ENCODE peak calls at places on chromosomes 5 and 9, in six cellular contexts. R is hypothalamus; G is body of pancreas; M is A172; N is smooth muscle cell of the brain vasculature; O is activated gamma-delta T cell treated with anti-CD3 and anti-CD28 coated beads, Interleukin-2, amount 50 U/mL, for 16 hours. A is an unnamed sample.

GRCh38 chr5:82447913-82448312 is 169.8 kb upstream of the RPS23 start:
- DNase-seq in R (no peak), G (no peak), M (no peak), N (no peak), O (no peak), A (no peak)

GRCh38 chr5:167644619-167645018 is 646.8 kb upstream of the WWC1 start:
- DNase-seq in R (no peak), G (no peak), M (no peak), N (no peak), O (no peak), A (no peak)

GRCh38 chr5:68134033-68134668 is 81.4 kb upstream of the PIK3R1 start:
- DNase-seq in R (no peak), G (no peak), M (no peak), N (no peak), O (no peak), A (peak; percentile 55)

GRCh38 chr9:121169094-121169601 is 32.5 kb downstream of the RAB14 start:
- DNase-seq in R (no peak), G (no peak), M (no peak), N (no peak), O (no peak), A (no peak)

GRCh38 chr9:123322771-123323481 is 33.1 kb upstream of the CRB2 start:
- DNase-seq in R (no peak), G (no peak), M (no peak), N (no peak), O (peak; percentile 30), A (no peak)

GRCh38 chr9:126773004-126773607 is 31.7 kb upstream of the ZBTB43 start:
- DNase-seq in R (no peak), G (no peak), M (no peak), N (no peak), O (no peak), A (no peak)

GRCh38 chr5:134001938-134002731 is 2.6 kb downstream of the VDAC1 start:
- DNase-seq in R (no peak), G (no peak), M (no peak), N (no peak), O (no peak), A (no peak)

GRCh38 chr5:38330207-38330606 is 71.8 kb downstream of the EGFLAM start:
- DNase-seq in R (no peak), G (no peak), M (peak; percentile 78), N (no peak), O (no peak), A (no peak)

GRCh38 chr5:84376346-84376745 is 8.3 kb downstream of the EDIL3 start:
- DNase-seq in R (no peak), G (no peak), M (no peak), N (no peak), O (no peak), A (no peak)

GRCh38 chr9:87502446-87503232 is 5.0 kb downstream of the DAPK1 start:
- DNase-seq in R (no peak), G (peak; percentile 88), M (no peak), N (no peak), O (no peak), A (no peak)

GRCh38 chr5:38639377-38640011 is 83.0 kb upstream of the LIFR start:
- DNase-seq in R (no peak), G (peak; percentile 76), M (no peak), N (no peak), O (no peak), A (no peak)

GRCh38 chr5:77305222-77305846 is 94.9 kb downstream of the PDE8B start:
- DNase-seq in R (no peak), G (no peak), M (no peak), N (no peak), O (no peak), A (no peak)

GRCh38 chr9:27292646-27293045 is 4.3 kb downstream of the EQTN start:
- DNase-seq in R (no peak), G (no peak), M (no peak), N (no peak), O (no peak), A (no peak)

GRCh38 chr5:35213608-35214007 is 16.7 kb downstream of the PRLR start:
- DNase-seq in R (no peak), G (peak; percentile 14), M (no peak), N (no peak), O (no peak), A (peak; percentile 32)

GRCh38 chr5:163908253-163908652 is 402.8 kb downstream of the MAT2B start:
- DNase-seq in R (no peak), G (no peak), M (no peak), N (no peak), O (no peak), A (no peak)

GRCh38 chr5:112208699-112209615 is 210.1 kb downstream of the EPB41L4A start:
- DNase-seq in R (no peak), G (no peak), M (no peak), N (no peak), O (no peak), A (no peak)

GRCh38 chr9:29144476-29144875 is 1571.2 kb upstream of the C9orf72 start:
- DNase-seq in R (no peak), G (no peak), M (peak; percentile 32), N (no peak), O (no peak), A (no peak)

GRCh38 chr9:133763272-133764183 is 25.4 kb upstream of the SARDH start:
- DNase-seq in R (no peak), G (no peak), M (peak; percentile 17), N (no peak), O (no peak), A (no peak)

GRCh38 chr5:181207214-181207959 is 2.4 kb upstream of the TRIM7 start:
- DNase-seq in R (no peak), G (peak; percentile 84), M (peak; percentile 95), N (peak; percentile 73), O (peak; percentile 58), A (no peak)

GRCh38 chr9:122845116-122845515 is 16.7 kb upstream of the PDCL start:
- DNase-seq in R (no peak), G (no peak), M (no peak), N (no peak), O (no peak), A (no peak)

GRCh38 chr5:38929838-38930237 is 84.0 kb downstream of the OSMR start:
- DNase-seq in R (no peak), G (no peak), M (no peak), N (no peak), O (no peak), A (no peak)

GRCh38 chr5:112923148-112923917 is 1.3 kb upstream of the REEP5 start:
- DNase-seq in R (no peak), G (peak; percentile 24), M (no peak), N (no peak), O (peak; percentile 12), A (no peak)

GRCh38 chr5:111461261-111461671 is 51.1 kb downstream of the STARD4 start:
- DNase-seq in R (no peak), G (no peak), M (no peak), N (no peak), O (no peak), A (no peak)